ENCODE peak calls at places on chromosomes 13 and 19, in ten cellular contexts. R is left colon; L is stimulated activated CD4-positive, alpha-beta T cell treated with anti-CD3 and anti-CD28 coated beads, Interleukin-12 subunit alpha, Interleukin-12 subunit beta, amount 100 ng/mL, for 4 hours; K is brain microvascular endothelial cell; S is Panc1; E is AML-193; D is B cell; T is MV-4-11; U is AG09309; W is PC-9. N is an unnamed sample.

GRCh38 chr13:80141114-80141849 is 199.6 kb downstream of the SPRY2 start:
- DNase-seq in R (no peak), S (no peak), K (peak), D (no peak), E (no peak), W (no peak), T (no peak), U (no peak), L (no peak), N (no peak)

GRCh38 chr13:102807699-102808098 is 8.8 kb downstream of the BIVM start:
- DNase-seq in R (no peak), U (no peak), L (no peak), W (no peak), K (no peak), T (no peak), S (no peak), D (no peak), E (no peak), N (no peak)

GRCh38 chr19:32373614-32374295 is 28.3 kb downstream of the ZNF507 start:
- DNase-seq in S (peak), U (peak), T (peak), E (no peak), D (no peak), W (peak), R (peak), L (no peak), K (peak), N (no peak)

GRCh38 chr13:99288069-99288468 is 19.1 kb downstream of the GPR183 start:
- DNase-seq in D (no peak), R (no peak), E (no peak), W (no peak), U (no peak), L (no peak), K (no peak), S (no peak), T (peak), N (no peak)

GRCh38 chr13:34657716-34658115 is 284.4 kb upstream of the NBEA start:
- DNase-seq in R (no peak), U (peak), D (no peak), L (no peak), T (no peak), S (no peak), K (peak), W (no peak), E (no peak), N (no peak)

GRCh38 chr13:95540848-95541247 is 11.7 kb upstream of the CLDN10 start:
- DNase-seq in D (no peak), U (no peak), R (no peak), K (no peak), L (no peak), T (no peak), W (no peak), E (no peak), S (no peak), N (no peak)

GRCh38 chr19:17156296-17156946 is 58.7 kb upstream of the USE1 start:
- DNase-seq in T (no peak), R (no peak), K (no peak), L (no peak), S (no peak), D (no peak), W (no peak), U (no peak), E (no peak), N (no peak)

GRCh38 chr19:900302-901111 is 7.2 kb downstream of the RNU6-9 start:
- DNase-seq in T (no peak), U (no peak), R (no peak), K (no peak), D (peak), W (no peak), L (no peak), S (no peak), E (no peak), N (no peak)

GRCh38 chr13:49716615-49717014 is 25.3 kb upstream of the EBPL start:
- DNase-seq in W (no peak), D (no peak), E (no peak), K (no peak), R (no peak), U (no peak), L (no peak), S (no peak), T (no peak), N (no peak)

GRCh38 chr19:45103200-45103624 is 10.2 kb downstream of the PPP1R37 start:
- DNase-seq in U (no peak), E (no peak), W (no peak), K (no peak), T (no peak), L (no peak), S (no peak), D (peak), R (no peak), N (no peak)

GRCh38 chr13:21668665-21669599 is 1.9 kb upstream of the FGF9 start:
- DNase-seq in T (no peak), L (peak), S (no peak), R (peak), K (peak), W (no peak), D (peak), E (no peak), U (no peak), N (no peak)

GRCh38 chr19:3580156-3580955 is 4.9 kb upstream of the GIPC3 start:
- DNase-seq in D (no peak), S (no peak), U (peak), K (peak), W (no peak), T (peak), R (no peak), E (no peak), L (no peak), N (no peak)

GRCh38 chr19:12913011-12913561 is 6.0 kb downstream of the SYCE2 start:
- DNase-seq in W (no peak), K (no peak), R (peak), L (no peak), E (no peak), D (peak), T (no peak), U (no peak), S (no peak), N (peak)

GRCh38 chr13:37755349-37755748 is 114.2 kb downstream of the TRPC4 start:
- DNase-seq in R (no peak), E (no peak), L (no peak), U (no peak), D (no peak), T (no peak), K (no peak), S (no peak), W (no peak), N (no peak)

GRCh38 chr13:40116008-40116407 is 460.5 kb downstream of the COG6 start:
- DNase-seq in D (no peak), K (peak), T (peak), S (no peak), L (no peak), W (peak), E (no peak), U (peak), R (peak), N (no peak)

GRCh38 chr13:44423824-44424223 is 50.2 kb downstream of the SERP2 start:
- DNase-seq in S (no peak), R (no peak), E (no peak), T (no peak), U (no peak), K (no peak), W (no peak), L (no peak), D (no peak), N (no peak)

GRCh38 chr13:49248433-49249002 is 793 bp downstream of the CDADC1 start:
- DNase-seq in W (peak), U (no peak), K (peak), E (peak), L (no peak), D (no peak), S (no peak), R (no peak), T (no peak), N (peak)

GRCh38 chr19:40798997-40799557 is at the start of gene EGLN2:
- DNase-seq in T (no peak), L (no peak), U (no peak), K (no peak), E (no peak), D (peak), W (no peak), S (no peak), R (no peak), N (no peak)

GRCh38 chr13:114064516-114065140 is 67.8 kb downstream of the RASA3 start:
- DNase-seq in D (no peak), E (no peak), K (no peak), U (no peak), T (peak), W (peak), L (no peak), R (peak), S (no peak), N (no peak)

GRCh38 chr13:110289174-110289573 is 17.8 kb downstream of the COL4A1 start:
- DNase-seq in E (no peak), U (no peak), W (no peak), T (no peak), K (no peak), L (no peak), S (no peak), D (no peak), R (no peak), N (no peak)